ENCODE peak calls at places on chromosome 6, in four cellular contexts. One of them, this sample, is unnamed.

GRCh38 chr6:26312096-26312463 is 52.9 kb upstream of the BTN3A2 start:
- DNase-seq in K562: peak
- DNase-seq in GM12878: no peak
- DNase-seq in HepG2: no peak
- DNase-seq in this sample: no peak

GRCh38 chr6:147970970-147971369 is 371.7 kb upstream of the SASH1 start:
- DNase-seq in K562: peak
- DNase-seq in GM12878: no peak
- DNase-seq in HepG2: peak
- DNase-seq in this sample: no peak

GRCh38 chr6:18451756-18452155 is 64.6 kb downstream of the RNF144B start:
- DNase-seq in K562: no peak
- DNase-seq in HepG2: no peak
- DNase-seq in GM12878: no peak
- DNase-seq in this sample: no peak

GRCh38 chr6:25959890-25960531 is 2.6 kb upstream of the TRIM38 start:
- DNase-seq in HepG2: no peak
- DNase-seq in GM12878: no peak
- DNase-seq in K562: no peak
- DNase-seq in this sample: no peak

GRCh38 chr6:92667843-92668242 is 751.5 kb downstream of the EPHA7 start:
- DNase-seq in K562: no peak
- DNase-seq in GM12878: no peak
- DNase-seq in HepG2: no peak
- DNase-seq in this sample: no peak

GRCh38 chr6:6722195-6722594 is 133.7 kb downstream of the LY86 start:
- DNase-seq in GM12878: no peak
- DNase-seq in HepG2: no peak
- DNase-seq in K562: no peak
- DNase-seq in this sample: no peak

GRCh38 chr6:157280153-157280552 is 43.2 kb downstream of the TMEM242 start:
- DNase-seq in HepG2: no peak
- DNase-seq in K562: peak
- DNase-seq in GM12878: no peak
- DNase-seq in this sample: no peak

GRCh38 chr6:56757585-56757984 is 114.9 kb upstream of the DST start:
- DNase-seq in K562: peak
- DNase-seq in HepG2: peak
- DNase-seq in GM12878: no peak
- DNase-seq in this sample: no peak

GRCh38 chr6:25519856-25520255 is 132.2 kb upstream of the SCGN start:
- DNase-seq in K562: no peak
- DNase-seq in HepG2: no peak
- DNase-seq in GM12878: no peak
- DNase-seq in this sample: no peak

DNA sequence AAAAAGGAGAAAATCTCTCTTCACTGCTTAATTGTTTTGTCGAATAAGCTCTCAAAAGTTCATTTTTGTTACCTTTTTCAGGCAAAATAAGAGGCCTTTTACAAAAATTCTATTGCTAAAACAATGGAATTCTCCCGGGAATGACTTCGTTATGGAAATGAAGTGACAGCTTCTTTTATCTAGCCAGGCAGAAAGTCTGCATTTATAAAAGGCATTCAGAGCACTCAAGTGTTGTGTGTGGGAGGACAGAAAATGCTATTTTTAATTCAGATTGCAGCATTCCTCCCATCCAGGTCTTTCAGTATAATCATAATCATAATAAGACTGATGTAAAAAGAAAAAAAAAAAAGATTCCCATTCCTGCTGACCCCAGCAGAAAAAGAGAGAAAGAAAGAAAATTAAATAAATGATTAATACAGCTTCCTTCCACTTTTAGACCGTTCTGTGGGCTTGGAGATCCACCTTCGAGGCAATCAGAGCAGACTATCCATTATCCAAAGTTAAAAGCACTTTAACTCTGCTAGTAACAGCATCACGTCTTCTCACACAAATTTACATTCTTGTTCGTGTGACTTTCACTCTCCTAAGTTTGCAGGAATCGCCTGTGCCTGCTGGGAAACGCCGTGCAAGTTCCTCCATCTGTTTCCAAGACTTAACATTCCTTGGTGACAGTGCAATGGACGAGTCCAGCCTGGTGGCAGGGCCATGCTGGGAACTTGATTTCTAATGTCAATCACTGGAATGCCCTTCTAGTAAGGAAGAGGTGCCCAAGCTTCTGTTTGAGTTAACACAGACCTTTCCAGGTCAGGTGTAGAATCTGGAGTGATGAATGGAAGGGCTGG is 258.8 kb downstream of the GMPR start:
- DNase-seq in K562: no peak
- DNase-seq in HepG2: no peak
- DNase-seq in GM12878: no peak
- DNase-seq in this sample: no peak
- TF ChIP-seq CBX5 in K562: no peak
- TF ChIP-seq CBX5 in HepG2: no peak
- TF ChIP-seq CBX5 in GM12878: no peak
- TF ChIP-seq CBX5 in this sample: no peak

GRCh38 chr6:108071736-108072276 is 2.7 kb downstream of the OSTM1 start:
- DNase-seq in HepG2: no peak
- DNase-seq in K562: no peak
- DNase-seq in GM12878: no peak
- DNase-seq in this sample: peak
- TF ChIP-seq CBX5 in HepG2: no peak
- TF ChIP-seq CBX5 in K562: no peak
- TF ChIP-seq CBX5 in GM12878: no peak
- TF ChIP-seq CBX5 in this sample: no peak

GRCh38 chr6:121653624-121654008 is 218.2 kb downstream of the GJA1 start:
- DNase-seq in K562: no peak
- DNase-seq in GM12878: no peak
- DNase-seq in HepG2: no peak
- DNase-seq in this sample: no peak

GRCh38 chr6:121649951-121650350 is 214.5 kb downstream of the GJA1 start:
- DNase-seq in K562: no peak
- DNase-seq in GM12878: no peak
- DNase-seq in HepG2: no peak
- DNase-seq in this sample: no peak

GRCh38 chr6:121652223-121652622 is 216.8 kb downstream of the GJA1 start:
- DNase-seq in GM12878: no peak
- DNase-seq in K562: no peak
- DNase-seq in HepG2: no peak
- DNase-seq in this sample: no peak

GRCh38 chr6:121651420-121651819 is 216.0 kb downstream of the GJA1 start:
- DNase-seq in GM12878: no peak
- DNase-seq in HepG2: no peak
- DNase-seq in K562: no peak
- DNase-seq in this sample: no peak

DNA sequence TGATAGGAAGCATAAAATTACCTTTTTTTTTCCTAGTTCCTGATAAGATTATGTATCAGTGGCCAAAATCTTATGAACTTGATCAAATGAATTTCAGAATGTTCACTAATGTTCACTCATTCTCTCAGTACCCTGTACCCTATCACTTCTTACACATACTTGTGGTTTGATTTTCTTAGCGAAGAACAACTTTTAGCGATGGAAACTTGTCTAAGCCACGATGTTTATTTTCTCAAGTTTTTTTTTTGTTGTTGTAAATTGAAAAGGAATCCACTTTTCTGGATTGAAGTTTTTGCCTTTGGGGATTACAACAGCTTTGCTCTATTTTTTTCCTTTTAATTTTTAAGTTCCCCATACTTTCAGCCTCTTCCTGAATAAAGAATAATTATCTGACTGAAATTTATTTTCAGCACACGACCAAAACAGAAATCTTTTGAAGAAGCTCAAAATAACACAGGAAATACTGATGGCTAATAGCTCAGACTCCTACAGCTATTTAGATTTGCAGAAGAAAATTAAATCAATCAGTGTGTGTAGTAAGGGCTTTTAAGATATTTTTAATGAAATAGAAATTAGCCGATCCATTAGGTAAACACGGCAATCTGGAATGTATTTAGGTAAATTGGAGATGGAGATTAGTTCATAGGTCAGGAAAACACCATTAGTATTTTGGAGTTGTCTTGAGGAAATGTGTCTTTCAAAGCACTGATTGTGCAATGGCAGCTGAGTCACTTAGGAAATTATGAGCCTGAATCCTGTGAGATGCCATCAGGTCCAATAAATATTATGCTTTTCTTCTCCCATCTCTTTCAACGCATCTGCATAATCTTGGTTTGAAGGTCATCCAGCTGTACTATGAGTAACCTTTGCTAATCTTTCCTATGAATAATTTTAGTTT is 217.5 kb downstream of the GJA1 start:
- DNase-seq in GM12878: no peak
- DNase-seq in K562: no peak
- DNase-seq in HepG2: no peak
- DNase-seq in this sample: no peak
- TF ChIP-seq CBX5 in GM12878: no peak
- TF ChIP-seq CBX5 in K562: no peak
- TF ChIP-seq CBX5 in HepG2: no peak
- TF ChIP-seq CBX5 in this sample: no peak

GRCh38 chr6:21593412-21593926 is at the start of gene SOX4:
- DNase-seq in K562: peak
- DNase-seq in GM12878: peak
- DNase-seq in HepG2: peak
- DNase-seq in this sample: peak

GRCh38 chr6:21592953-21593352 is 598 bp upstream of the SOX4 start:
- DNase-seq in K562: no peak
- DNase-seq in GM12878: no peak
- DNase-seq in HepG2: no peak
- DNase-seq in this sample: no peak

GRCh38 chr6:21594427-21595264 is 1.1 kb downstream of the SOX4 start:
- DNase-seq in GM12878: no peak
- DNase-seq in K562: peak
- DNase-seq in HepG2: peak
- DNase-seq in this sample: no peak

GRCh38 chr6:21595265-21595950 is 1.9 kb downstream of the SOX4 start:
- DNase-seq in K562: no peak
- DNase-seq in HepG2: no peak
- DNase-seq in GM12878: no peak
- DNase-seq in this sample: no peak

GRCh38 chr6:21593927-21594421 is 423 bp downstream of the SOX4 start:
- DNase-seq in K562: no peak
- DNase-seq in HepG2: peak
- DNase-seq in GM12878: no peak
- DNase-seq in this sample: no peak
- TF ChIP-seq CBX5 in K562: no peak
- TF ChIP-seq CBX5 in HepG2: no peak
- TF ChIP-seq CBX5 in GM12878: no peak
- TF ChIP-seq CBX5 in this sample: no peak

GRCh38 chr6:121581327-121581726 is 145.9 kb downstream of the GJA1 start:
- DNase-seq in HepG2: no peak
- DNase-seq in K562: no peak
- DNase-seq in GM12878: no peak
- DNase-seq in this sample: no peak

GRCh38 chr6:121590438-121590837 is 155.0 kb downstream of the GJA1 start:
- DNase-seq in HepG2: no peak
- DNase-seq in GM12878: no peak
- DNase-seq in K562: no peak
- DNase-seq in this sample: no peak

GRCh38 chr6:121582262-121582661 is 146.8 kb downstream of the GJA1 start:
- DNase-seq in HepG2: no peak
- DNase-seq in K562: no peak
- DNase-seq in GM12878: no peak
- DNase-seq in this sample: no peak

GRCh38 chr6:121584591-121585369 is 149.3 kb downstream of the GJA1 start:
- DNase-seq in K562: no peak
- DNase-seq in HepG2: no peak
- DNase-seq in GM12878: no peak
- DNase-seq in this sample: no peak
- TF ChIP-seq CBX5 in K562: no peak
- TF ChIP-seq CBX5 in HepG2: no peak
- TF ChIP-seq CBX5 in GM12878: no peak
- TF ChIP-seq CBX5 in this sample: no peak

GRCh38 chr6:100258752-100259151 is 206.0 kb downstream of the SIM1 start:
- DNase-seq in K562: no peak
- DNase-seq in GM12878: no peak
- DNase-seq in HepG2: no peak
- DNase-seq in this sample: no peak
- TF ChIP-seq CBX5 in K562: no peak
- TF ChIP-seq CBX5 in GM12878: no peak
- TF ChIP-seq CBX5 in HepG2: no peak
- TF ChIP-seq CBX5 in this sample: no peak

GRCh38 chr6:136579800-136580199 is 29.6 kb upstream of the MAP7 start:
- DNase-seq in HepG2: no peak
- DNase-seq in K562: no peak
- DNase-seq in GM12878: no peak
- DNase-seq in this sample: no peak

GRCh38 chr6:136586295-136586694 is 36.1 kb upstream of the MAP7 start:
- DNase-seq in GM12878: no peak
- DNase-seq in K562: no peak
- DNase-seq in HepG2: no peak
- DNase-seq in this sample: no peak

GRCh38 chr6:136587527-136587926 is 37.3 kb upstream of the MAP7 start:
- DNase-seq in GM12878: no peak
- DNase-seq in HepG2: no peak
- DNase-seq in K562: no peak
- DNase-seq in this sample: no peak

GRCh38 chr6:136582702-136583471 is 32.7 kb upstream of the MAP7 start:
- DNase-seq in GM12878: no peak
- DNase-seq in K562: no peak
- DNase-seq in HepG2: peak
- DNase-seq in this sample: no peak
- TF ChIP-seq CBX5 in GM12878: no peak
- TF ChIP-seq CBX5 in K562: no peak
- TF ChIP-seq CBX5 in HepG2: no peak
- TF ChIP-seq CBX5 in this sample: no peak

This sample was measured in H1.